ENCODE peak calls at places on chromosome 16, in four cellular contexts. P is BJ, R is tibial artery, J is brain microvascular endothelial cell. C is an unnamed sample.
A peak's percentile ranks its signal among the peaks of the same experiment; 100 is the strongest.

GRCh38 chr16:83205896-83206295 is 579.1 kb downstream of the CDH13 start:
- DNase-seq in P (no peak), R (no peak), J (peak; percentile 22), C (no peak)

GRCh38 chr16:68470461-68471150 is 22.3 kb upstream of the SMPD3 start:
- DNase-seq in J (no peak), R (peak; percentile 54), P (no peak), C (no peak)

GRCh38 chr16:78659668-78660217 is 560.3 kb downstream of the WWOX start:
- DNase-seq in P (no peak), R (no peak), J (no peak), C (no peak)

GRCh38 chr16:71762186-71762585 is 37.7 kb upstream of the PHLPP2 start:
- DNase-seq in J (peak; percentile 7), P (peak; percentile 12), R (no peak), C (no peak)

GRCh38 chr16:57645691-57646387 is 17.4 kb downstream of the ADGRG1 start:
- DNase-seq in R (no peak), P (no peak), J (peak; percentile 25), C (no peak)

GRCh38 chr16:1613240-1613639 is 1.1 kb downstream of the CRAMP1 start:
- DNase-seq in R (no peak), P (no peak), J (no peak), C (no peak)

GRCh38 chr16:31508706-31509523 is 724 bp upstream of the RUSF1 start:
- DNase-seq in R (no peak), J (no peak), P (no peak), C (no peak)

GRCh38 chr16:81265052-81265451 is 26.6 kb downstream of the BCO1 start:
- DNase-seq in J (no peak), R (no peak), P (no peak), C (no peak)

GRCh38 chr16:68289621-68290329 is 21.0 kb downstream of the SLC7A6OS start:
- DNase-seq in J (no peak), P (peak; percentile 31), R (no peak), C (no peak)

GRCh38 chr16:30005341-30006094 is 5.3 kb downstream of the DOC2A start:
- DNase-seq in J (no peak), P (no peak), R (no peak), C (no peak)

GRCh38 chr16:55035037-55035436 is 104.4 kb downstream of the IRX5 start:
- DNase-seq in R (no peak), J (peak; percentile 11), P (no peak), C (no peak)

GRCh38 chr16:12320298-12320706 is 343.8 kb downstream of the SNX29 start:
- DNase-seq in J (peak; percentile 87), R (no peak), P (no peak), C (no peak)

GRCh38 chr16:11359370-11359769 is 14.1 kb downstream of the RMI2 start:
- DNase-seq in J (peak; percentile 46), R (no peak), P (peak; percentile 83), C (no peak)

GRCh38 chr16:74657873-74658642 is 8.6 kb downstream of the RFWD3 start:
- DNase-seq in R (no peak), P (no peak), J (no peak), C (no peak)

GRCh38 chr16:81097230-81097629 is 1.0 kb upstream of the GCSH start:
- DNase-seq in R (no peak), P (no peak), J (no peak), C (no peak)

GRCh38 chr16:56477096-56477878 is 25.9 kb downstream of the OGFOD1 start:
- DNase-seq in J (peak; percentile 91), P (peak; percentile 59), R (no peak), C (peak; percentile 82)

GRCh38 chr16:54926166-54926838 is 4.4 kb upstream of the IRX5 start:
- DNase-seq in P (no peak), R (no peak), J (no peak), C (no peak)

GRCh38 chr16:10325783-10326543 is 59.9 kb upstream of the ATF7IP2 start:
- DNase-seq in R (no peak), P (no peak), J (no peak), C (no peak)

GRCh38 chr16:1871974-1872635 is at the start of gene MEIOB:
- DNase-seq in P (no peak), J (peak; percentile 2), R (no peak), C (no peak)

GRCh38 chr16:11871193-11871592 is 19.9 kb upstream of the RSL1D1 start:
- DNase-seq in P (no peak), R (no peak), J (peak; percentile 23), C (no peak)

GRCh38 chr16:31664683-31665482 is 137.2 kb downstream of the AHSP start:
- DNase-seq in J (peak; percentile 0), R (no peak), P (no peak), C (no peak)

GRCh38 chr16:19088341-19088916 is 21.0 kb downstream of the COQ7 start:
- DNase-seq in R (no peak), P (no peak), J (no peak), C (no peak)

GRCh38 chr16:35391328-35391727 is 1931.9 kb downstream of the TP53TG3F start:
- DNase-seq in R (no peak), P (no peak), J (peak; percentile 7), C (no peak)

DNA sequence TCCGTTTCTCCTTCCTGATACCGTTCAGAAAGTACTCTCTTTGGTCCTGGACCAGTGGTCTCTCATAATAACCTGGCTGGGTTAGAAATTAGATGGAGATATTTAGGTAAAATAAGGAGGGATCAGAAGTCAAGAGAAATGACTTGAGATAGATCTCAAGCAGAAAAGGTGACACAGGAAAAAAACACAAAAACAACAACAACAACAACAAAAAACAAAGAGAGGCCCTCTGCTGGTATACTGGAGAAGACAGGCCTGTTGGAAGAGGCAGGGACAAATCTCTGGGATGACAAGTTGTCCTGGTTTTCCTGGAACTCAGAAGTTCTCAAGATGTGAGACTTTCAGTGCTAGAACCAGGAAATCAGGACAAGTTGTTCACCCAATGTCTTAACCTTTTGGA is 430.5 kb downstream of the SHISA9 start:
- DNase-seq in R (no peak), P (no peak), J (no peak), C (no peak)
- TF ChIP-seq CTCF in R (no peak), P (no peak), J (peak; percentile 21), C (peak; percentile 19)

DNA sequence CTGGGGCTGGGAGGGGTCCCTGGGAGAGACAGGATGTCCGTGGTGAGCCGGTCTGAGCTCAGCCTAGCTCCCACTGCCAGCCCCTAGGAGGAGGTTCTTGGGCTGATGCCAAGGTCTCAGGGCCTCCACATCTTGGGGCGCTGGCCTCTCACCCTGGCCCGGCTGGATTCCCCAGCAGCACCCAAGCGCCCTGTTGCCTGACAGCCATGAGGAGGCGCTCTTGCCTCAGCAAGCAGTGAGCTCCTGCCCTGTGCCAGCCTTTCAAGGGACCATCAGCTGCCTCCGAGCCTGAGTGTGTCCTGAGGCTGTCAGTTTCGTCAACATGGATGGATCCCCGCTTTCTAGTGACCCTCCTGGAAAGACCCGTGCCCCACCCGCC is 234.9 kb upstream of the CIBAR2 start:
- DNase-seq in P (no peak), R (no peak), J (no peak), C (no peak)
- TF ChIP-seq CTCF in P (peak; percentile 29), R (no peak), J (peak; percentile 58), C (peak; percentile 38)

DNA sequence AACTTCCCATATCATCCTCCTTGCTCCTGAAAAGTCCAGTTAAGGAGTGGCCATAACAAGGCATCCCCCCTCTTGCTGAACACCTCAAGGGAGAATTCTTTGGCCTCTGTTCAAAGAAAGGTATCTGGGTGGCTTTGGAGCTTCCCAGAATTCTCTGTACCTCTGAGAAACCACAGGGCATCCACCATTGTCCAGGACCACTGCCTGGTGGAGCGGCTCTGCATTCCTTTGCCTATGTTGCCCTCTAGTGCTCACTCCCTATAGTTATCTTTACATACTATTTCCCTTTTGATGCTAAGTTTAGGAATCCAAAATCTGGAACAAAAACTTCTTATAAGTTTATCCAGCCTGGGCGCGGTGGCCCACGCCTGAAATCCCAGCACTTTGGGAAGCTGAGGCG is 30.3 kb downstream of the CHD9NB start:
- DNase-seq in J (peak; percentile 38), R (no peak), P (no peak), C (peak; percentile 27)
- TF ChIP-seq CTCF in J (peak; percentile 74), R (peak; percentile 26), P (peak; percentile 59), C (peak; percentile 55)

GRCh38 chr16:89401205-89401604 is 89.2 kb downstream of the ANKRD11 start:
- DNase-seq in J (no peak), R (no peak), P (no peak), C (no peak)
- TF ChIP-seq CTCF in J (no peak), R (no peak), P (no peak), C (no peak)

GRCh38 chr16:86498155-86498651 is 12.1 kb upstream of the FOXF1 start:
- DNase-seq in R (no peak), P (no peak), J (no peak), C (no peak)
- TF ChIP-seq CTCF in R (no peak), P (peak; percentile 18), J (peak; percentile 28), C (peak; percentile 29)

GRCh38 chr16:318628-319027 is 33.9 kb downstream of the AXIN1 start:
- DNase-seq in P (no peak), J (no peak), R (no peak), C (no peak)
- TF ChIP-seq CTCF in P (peak; percentile 8), J (peak; percentile 42), R (no peak), C (peak; percentile 28)